ENCODE peak calls at places on chromosomes 12 and 14, in eight cellular contexts. N is 8988T; M is stimulated activated CD8-positive, alpha-beta memory T cell treated with anti-CD3 and anti-CD28 coated beads, Interleukin-7, amount 100 ng/mL, for 1 hour; Y is activated naive CD4-positive, alpha-beta T cell; T is spleen; O is Daoy; A is GM13976; I is T-helper 2 cell. C is an unnamed sample.
A peak's percentile ranks its signal among the peaks of the same experiment; 100 is the strongest.

GRCh38 chr14:98210045-98210678 is 1061.8 kb downstream of the BCL11B start:
- DNase-seq in N (no peak), M (no peak), Y (peak; percentile 26), T (peak; percentile 78), O (peak; percentile 34), A (no peak), I (no peak), C (no peak)

GRCh38 chr12:19388131-19388549 is 51.2 kb upstream of the AEBP2 start:
- DNase-seq in N (no peak), M (no peak), Y (no peak), T (no peak), O (no peak), A (no peak), I (no peak), C (no peak)

GRCh38 chr14:40119321-40119720 is 687.1 kb upstream of the FBXO33 start:
- DNase-seq in N (no peak), M (no peak), Y (no peak), T (no peak), O (peak; percentile 6), A (no peak), I (no peak), C (no peak)

GRCh38 chr12:153080-153746 is 60.7 kb downstream of the SLC6A12 start:
- DNase-seq in N (peak; percentile 88), M (peak; percentile 16), Y (peak; percentile 16), T (peak; percentile 82), O (peak; percentile 78), A (peak; percentile 88), I (peak; percentile 10), C (no peak)

GRCh38 chr14:64465856-64466554 is 706 bp downstream of the AKAP5 start:
- DNase-seq in N (peak; percentile 26), M (no peak), Y (no peak), T (no peak), O (peak; percentile 55), A (no peak), I (no peak), C (no peak)

GRCh38 chr12:27359578-27360340 is 27.1 kb downstream of the BMAL2 start:
- DNase-seq in N (no peak), M (no peak), Y (no peak), T (no peak), O (no peak), A (no peak), I (no peak), C (no peak)

GRCh38 chr12:6960291-6961277 is 9.4 kb downstream of the PTPN6 start:
- DNase-seq in N (no peak), M (no peak), Y (no peak), T (peak; percentile 85), O (no peak), A (peak; percentile 68), I (no peak), C (no peak)

GRCh38 chr12:27498761-27499160 is 25.2 kb upstream of the PPFIBP1 start:
- DNase-seq in N (no peak), M (no peak), Y (no peak), T (no peak), O (no peak), A (no peak), I (no peak), C (no peak)

C was measured in cerebellar nuclear complex.